ENCODE peak calls at places on chromosomes 11 and 22, in five cellular contexts. O is sciatic nerve, J is COR-L47, W is NCI-H1694, F is endothelial cell. X is an unnamed sample.

GRCh38 chr22:46576556-46577351 is 39.3 kb upstream of the CELSR1 start:
- DNase-seq in O (peak), F (peak), W (no peak), J (peak), X (no peak)

GRCh38 chr22:25902402-25902801 is 160.4 kb downstream of the MYO18B start:
- DNase-seq in W (no peak), O (no peak), J (no peak), F (no peak), X (no peak)

GRCh38 chr22:23121026-23121823 is 20.6 kb downstream of the RSPH14 start:
- DNase-seq in W (no peak), F (no peak), J (no peak), O (no peak), X (no peak)

GRCh38 chr11:64653388-64653973 is 62.5 kb downstream of the SLC22A12 start:
- DNase-seq in J (no peak), F (no peak), W (no peak), O (no peak), X (no peak)

GRCh38 chr11:86737223-86737622 is 63.1 kb upstream of the PRSS23 start:
- DNase-seq in F (no peak), W (no peak), J (no peak), O (no peak), X (no peak)

GRCh38 chr22:19499880-19500242 is 20.1 kb downstream of the CDC45 start:
- DNase-seq in J (no peak), O (no peak), F (no peak), W (no peak), X (no peak)

GRCh38 chr11:3087821-3088800 is 30.9 kb upstream of the CARS1 start:
- DNase-seq in W (no peak), F (no peak), J (no peak), O (peak), X (no peak)

GRCh38 chr22:25666308-25666707 is 75.7 kb upstream of the MYO18B start:
- DNase-seq in J (no peak), F (peak), O (peak), W (no peak), X (no peak)

GRCh38 chr11:128690746-128691091 is 3.2 kb upstream of the FLI1 start:
- DNase-seq in J (no peak), F (no peak), W (no peak), O (no peak), X (no peak)

GRCh38 chr11:120630100-120630499 is 118.6 kb downstream of the GRIK4 start:
- DNase-seq in W (no peak), O (no peak), F (no peak), J (no peak), X (no peak)

GRCh38 chr22:39350803-39351688 is 1.3 kb downstream of the SYNGR1 start:
- DNase-seq in J (no peak), F (no peak), W (no peak), O (no peak), X (no peak)

GRCh38 chr22:44828193-44828592 is 75.8 kb downstream of the ARHGAP8 start:
- DNase-seq in O (no peak), F (peak), J (no peak), W (no peak), X (no peak)

GRCh38 chr22:30047364-30047738 is 32.9 kb upstream of the HORMAD2 start:
- DNase-seq in F (no peak), J (no peak), W (no peak), O (no peak), X (no peak)

GRCh38 chr22:26461188-26461810 is 22.3 kb downstream of the HPS4 start:
- DNase-seq in F (peak), J (peak), O (peak), W (peak), X (no peak)

GRCh38 chr22:22480940-22481339 is 27.6 kb downstream of the ZNF280B start:
- DNase-seq in O (no peak), F (no peak), W (no peak), J (no peak), X (no peak)

GRCh38 chr11:64489831-64490441 is 101.1 kb upstream of the SLC22A12 start:
- DNase-seq in O (peak), W (peak), F (peak), J (peak), X (no peak)

GRCh38 chr11:87878373-87878779 is 296.9 kb downstream of the RAB38 start:
- DNase-seq in J (peak), O (no peak), W (no peak), F (peak), X (no peak)

GRCh38 chr22:32897400-32897799 is 95.9 kb downstream of the TIMP3 start:
- DNase-seq in W (no peak), F (no peak), O (no peak), J (no peak), X (no peak)

GRCh38 chr11:68206211-68206610 is 6.9 kb downstream of the KMT5B start:
- DNase-seq in O (no peak), F (peak), J (peak), W (peak), X (no peak)

GRCh38 chr11:113082501-113082900 is 121.3 kb downstream of the NCAM1 start:
- DNase-seq in O (no peak), J (peak), F (no peak), W (no peak), X (no peak)

GRCh38 chr22:44705022-44705297 is 3.0 kb downstream of the PRR5 start:
- DNase-seq in J (no peak), O (no peak), F (no peak), W (no peak), X (no peak)

GRCh38 chr11:121152764-121153163 is 51.7 kb downstream of the TECTA start:
- DNase-seq in F (no peak), W (peak), J (peak), O (no peak), X (no peak)

GRCh38 chr22:47607486-47607885 is 845.0 kb downstream of the TBC1D22A start:
- DNase-seq in O (peak), F (no peak), W (no peak), J (no peak), X (peak)

GRCh38 chr11:122399375-122399774 is 256.1 kb upstream of the UBASH3B start:
- DNase-seq in O (no peak), F (no peak), J (no peak), W (no peak), X (no peak)

GRCh38 chr11:77244277-77245014 is 57.0 kb downstream of the GDPD4 start:
- DNase-seq in F (no peak), J (no peak), O (no peak), W (no peak), X (no peak)

GRCh38 chr11:34215806-34216453 is 110.5 kb downstream of the NAT10 start:
- DNase-seq in W (no peak), F (no peak), J (no peak), O (no peak), X (no peak)

GRCh38 chr22:50542416-50542927 is 3.2 kb upstream of the KLHDC7B start:
- DNase-seq in J (no peak), F (no peak), O (peak), W (no peak), X (no peak)

GRCh38 chr11:32006799-32007388 is 84.0 kb upstream of the RCN1 start:
- DNase-seq in J (peak), O (no peak), F (peak), W (peak), X (no peak)

GRCh38 chr11:45305874-45306623 is 19.9 kb upstream of the SYT13 start:
- DNase-seq in F (no peak), O (no peak), W (no peak), J (peak), X (no peak)

GRCh38 chr11:9561279-9561982 is 12.0 kb upstream of the WEE1 start:
- DNase-seq in O (no peak), J (no peak), F (no peak), W (no peak), X (no peak)

GRCh38 chr11:103325686-103326069 is 216.5 kb downstream of the DYNC2H1 start:
- DNase-seq in W (no peak), J (no peak), F (peak), O (no peak), X (no peak)

GRCh38 chr22:20579273-20580120 is 72.1 kb downstream of the MED15 start:
- DNase-seq in J (peak), F (no peak), O (no peak), W (no peak), X (no peak)

X was measured in mesenteric fat pad.